ENCODE peak calls at places on chromosomes 5 and 9, in seven cellular contexts. F is PC-3; P is CD8-positive, alpha-beta T cell; R is BE2C; I is activated CD8-positive, alpha-beta T cell treated with anti-CD3 and anti-CD28 coated beads for 36 hours; B is fibroblast of mammary gland; D is endothelial cell. Q is an unnamed sample.

GRCh38 chr5:22109315-22109714 is 743.8 kb downstream of the CDH12 start:
- DNase-seq in F (no peak), P (no peak), R (no peak), I (no peak), B (no peak), D (no peak), Q (no peak)

GRCh38 chr9:6426117-6426516 is 13.1 kb downstream of the UHRF2 start:
- DNase-seq in F (peak; percentile 6), P (no peak), R (no peak), I (no peak), B (peak; percentile 26), D (no peak), Q (no peak)

GRCh38 chr5:169331292-169331852 is 30.4 kb upstream of the SLIT3 start:
- DNase-seq in F (peak; percentile 16), P (no peak), R (no peak), I (no peak), B (no peak), D (no peak), Q (no peak)

GRCh38 chr9:121564861-121565260 is 65.2 kb upstream of the GGTA1 start:
- DNase-seq in F (peak; percentile 58), P (no peak), R (no peak), I (no peak), B (no peak), D (no peak), Q (no peak)

GRCh38 chr9:14942037-14942436 is 31.8 kb upstream of the FREM1 start:
- DNase-seq in F (no peak), P (no peak), R (no peak), I (no peak), B (peak; percentile 34), D (no peak), Q (no peak)

GRCh38 chr9:91858670-91859030 is 91.4 kb downstream of the ROR2 start:
- DNase-seq in F (no peak), P (no peak), R (no peak), I (no peak), B (no peak), D (no peak), Q (no peak)

GRCh38 chr5:111734013-111734412 is 23.0 kb downstream of the NREP start:
- DNase-seq in F (no peak), P (no peak), R (no peak), I (peak; percentile 53), B (peak; percentile 82), D (no peak), Q (no peak)

GRCh38 chr9:111959468-111959941 is 62.9 kb downstream of the UGCG start:
- DNase-seq in F (peak; percentile 84), P (no peak), R (no peak), I (no peak), B (peak; percentile 99), D (no peak), Q (no peak)

GRCh38 chr9:98383758-98384157 is 128.3 kb upstream of the TBC1D2 start:
- DNase-seq in F (peak; percentile 2), P (no peak), R (no peak), I (no peak), B (peak; percentile 31), D (no peak), Q (no peak)

GRCh38 chr5:108661030-108661429 is 86.7 kb upstream of the FER start:
- DNase-seq in F (no peak), P (no peak), R (no peak), I (no peak), B (no peak), D (no peak), Q (no peak)

GRCh38 chr5:1661311-1661710 is 137.6 kb upstream of the LPCAT1 start:
- DNase-seq in F (no peak), P (no peak), R (no peak), I (no peak), B (no peak), D (no peak), Q (no peak)

GRCh38 chr9:89311346-89312153 is 555 bp downstream of the CKS2 start:
- DNase-seq in F (no peak), P (no peak), R (no peak), I (peak; percentile 10), B (no peak), D (no peak), Q (no peak)

GRCh38 chr9:126375386-126375785 is 48.8 kb downstream of the MVB12B start:
- DNase-seq in F (peak; percentile 46), P (no peak), R (peak; percentile 45), I (no peak), B (peak; percentile 32), D (peak; percentile 38), Q (no peak)

GRCh38 chr5:82058710-82059109 is 86.9 kb downstream of the ATG10 start:
- DNase-seq in F (no peak), P (no peak), R (no peak), I (no peak), B (no peak), D (no peak), Q (no peak)

GRCh38 chr5:150481972-150482406 is 25.9 kb upstream of the NDST1 start:
- DNase-seq in F (no peak), P (no peak), R (no peak), I (no peak), B (no peak), D (no peak), Q (no peak)

GRCh38 chr5:147168578-147169327 is 66.1 kb upstream of the STK32A start:
- DNase-seq in F (no peak), P (no peak), R (no peak), I (no peak), B (peak; percentile 72), D (no peak), Q (no peak)

GRCh38 chr9:133100518-133101355 is 20.3 kb downstream of the RALGDS start:
- DNase-seq in F (no peak), P (no peak), R (no peak), I (no peak), B (no peak), D (no peak), Q (no peak)

GRCh38 chr5:168654225-168654624 is 75.1 kb upstream of the PANK3 start:
- DNase-seq in F (no peak), P (no peak), R (peak; percentile 82), I (no peak), B (peak; percentile 72), D (no peak), Q (no peak)

GRCh38 chr9:136886610-136887597 is 588 bp downstream of the TRAF2 start:
- DNase-seq in F (no peak), P (no peak), R (peak; percentile 60), I (peak; percentile 50), B (peak; percentile 19), D (peak; percentile 59), Q (no peak)

GRCh38 chr5:176845392-176845713 is 35.0 kb downstream of the UNC5A start:
- DNase-seq in F (no peak), P (no peak), R (no peak), I (no peak), B (no peak), D (no peak), Q (no peak)

GRCh38 chr9:70049236-70049635 is 5.6 kb downstream of the MAMDC2 start:
- DNase-seq in F (peak; percentile 55), P (no peak), R (peak; percentile 16), I (no peak), B (peak; percentile 83), D (no peak), Q (no peak)

GRCh38 chr9:93679536-93680444 is 103.4 kb downstream of the PHF2 start:
- DNase-seq in F (no peak), P (no peak), R (no peak), I (no peak), B (no peak), D (peak; percentile 2), Q (peak; percentile 4)

GRCh38 chr9:104831681-104832080 is 67.8 kb downstream of the NIPSNAP3B start:
- DNase-seq in F (peak; percentile 26), P (no peak), R (no peak), I (no peak), B (peak; percentile 69), D (no peak), Q (no peak)
- TF ChIP-seq CTCF in F (no peak), P (no peak), R (no peak), I (no peak), B (no peak), D (no peak), Q (no peak)

DNA sequence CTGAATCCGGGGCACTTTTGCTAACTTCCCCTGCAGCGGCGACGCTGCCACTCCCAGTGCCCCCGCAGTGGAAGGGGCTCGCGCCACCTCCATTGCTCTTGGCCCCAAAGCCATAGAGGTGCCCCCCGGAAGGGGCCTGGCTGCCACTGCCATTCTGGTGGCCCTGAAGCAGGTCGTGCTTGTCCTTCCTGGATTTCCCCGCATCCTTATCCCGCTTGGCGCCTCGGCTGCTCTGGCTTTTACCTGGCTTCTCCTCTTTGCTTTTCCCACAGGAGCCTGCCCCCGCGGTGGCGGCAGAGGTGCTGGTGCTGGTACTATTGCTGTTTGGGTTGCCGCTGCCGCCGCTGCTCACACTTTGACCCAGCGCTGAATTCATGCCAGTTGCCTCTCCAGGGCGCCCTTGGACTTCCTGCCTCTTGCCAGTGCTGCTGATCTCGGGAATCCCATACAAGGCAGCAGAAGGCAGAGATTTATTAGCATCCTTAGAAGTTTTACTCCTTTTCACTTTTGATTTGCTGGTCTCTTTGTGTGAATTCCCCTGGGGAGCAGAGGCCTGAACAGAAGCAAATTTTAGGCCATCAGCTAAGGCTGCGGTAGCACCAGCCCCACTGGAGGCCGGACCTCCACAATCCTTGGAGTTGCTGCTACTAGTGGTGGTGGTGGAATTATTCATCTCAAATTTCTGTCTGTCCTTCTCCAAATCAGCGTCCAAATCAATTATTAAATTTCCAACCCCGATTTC is 2.1 kb downstream of the ZNF608 start:
- DNase-seq in F (no peak), P (no peak), R (peak; percentile 47), I (no peak), B (peak; percentile 31), D (peak; percentile 12), Q (no peak)
- TF ChIP-seq CTCF in F (no peak), P (no peak), R (peak; percentile 23), I (no peak), B (no peak), D (no peak), Q (no peak)

DNA sequence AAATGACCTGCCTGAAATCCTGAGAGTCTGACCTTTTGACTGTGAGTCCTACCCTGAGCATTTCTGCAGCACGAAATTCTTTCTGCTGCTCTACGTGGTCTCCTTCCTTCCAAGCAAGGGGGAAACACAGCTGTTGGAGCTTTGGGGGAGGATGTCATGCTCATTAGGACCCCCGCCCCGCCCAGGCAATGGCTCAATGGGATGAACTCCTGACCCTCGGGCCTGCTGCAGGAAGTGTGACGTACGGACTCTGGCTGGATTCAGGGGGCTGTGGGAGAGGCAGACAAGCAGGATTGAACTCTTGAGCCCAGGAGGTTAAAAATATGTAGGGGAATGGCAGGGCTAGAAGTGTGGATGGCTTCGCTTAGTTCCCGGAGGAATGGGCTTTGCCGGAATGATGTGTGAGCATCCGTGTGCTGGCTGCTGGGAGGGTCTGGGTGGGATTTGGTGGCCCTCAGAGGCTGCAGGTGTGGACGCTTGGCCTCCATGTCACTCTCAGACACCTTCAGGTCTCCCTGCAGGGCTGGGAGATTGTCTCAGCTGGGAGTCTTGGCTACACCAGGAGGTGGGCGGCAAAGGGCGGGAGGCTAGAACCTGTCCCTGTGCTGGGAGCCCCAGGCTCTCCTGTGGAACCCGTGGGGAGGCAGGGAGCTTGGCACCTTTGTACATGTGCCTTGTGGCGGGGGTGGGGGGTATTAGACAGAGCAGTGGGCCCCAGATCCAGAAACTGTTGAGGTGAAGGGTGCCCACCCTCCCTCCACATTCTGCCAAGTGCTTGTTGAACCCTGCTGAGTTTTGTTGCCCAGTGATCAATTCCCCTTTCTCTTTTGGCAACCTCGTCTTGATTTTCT is 26.3 kb downstream of the STC2 start:
- DNase-seq in F (no peak), P (no peak), R (no peak), I (no peak), B (no peak), D (no peak), Q (no peak)
- TF ChIP-seq CTCF in F (no peak), P (no peak), R (no peak), I (no peak), B (no peak), D (no peak), Q (no peak)

GRCh38 chr5:110043025-110043424 is 353.3 kb downstream of the MAN2A1 start:
- DNase-seq in F (no peak), P (no peak), R (no peak), I (no peak), B (no peak), D (no peak), Q (no peak)
- TF ChIP-seq CTCF in F (no peak), P (no peak), R (no peak), I (no peak), B (no peak), D (no peak), Q (no peak)